ENCODE peak calls at places on chromosomes 1 and 21, in ten cellular contexts. J is nephron progenitor cell, B is HepG2, L is AG10803, G is stomach, I is neural crest cell, C is fibroblast of the aortic adventitia, H is AG09319, S is cardiac muscle cell, V is WTC11. N is an unnamed sample.

GRCh38 chr1:9996624-9997582 is at the start of gene RBP7:
- DNase-seq in C (no peak), I (no peak), B (no peak), G (peak; percentile 26), J (peak; percentile 51), L (no peak), V (peak; percentile 56), S (no peak), H (no peak), N (peak; percentile 26)

GRCh38 chr1:37477946-37478345 is 3.6 kb downstream of the ZC3H12A start:
- DNase-seq in S (no peak), C (no peak), B (no peak), H (no peak), V (no peak), I (no peak), L (no peak), J (no peak), G (no peak), N (no peak)

GRCh38 chr1:205774277-205775014 is 836 bp downstream of the RAB29 start:
- DNase-seq in C (no peak), V (peak; percentile 37), L (no peak), J (peak; percentile 22), G (no peak), B (peak; percentile 35), S (peak; percentile 15), I (no peak), H (no peak), N (peak; percentile 72)

GRCh38 chr1:111203681-111204210 is 3.3 kb upstream of the DENND2D start:
- DNase-seq in S (peak; percentile 74), I (no peak), J (peak; percentile 9), V (peak; percentile 52), H (no peak), G (peak; percentile 89), C (no peak), B (no peak), L (peak; percentile 49), N (peak; percentile 81)

GRCh38 chr1:3775498-3776230 is 3.1 kb downstream of the SMIM1 start:
- DNase-seq in B (peak; percentile 94), H (peak; percentile 10), J (peak; percentile 79), G (peak; percentile 55), V (peak; percentile 64), C (peak; percentile 33), I (peak; percentile 33), L (peak; percentile 33), S (peak; percentile 84), N (no peak)

GRCh38 chr21:46078322-46078981 is 19.5 kb upstream of the COL6A2 start:
- DNase-seq in I (no peak), C (peak; percentile 49), S (no peak), H (no peak), L (peak; percentile 75), G (peak; percentile 22), B (no peak), J (no peak), V (no peak), N (peak; percentile 83)

GRCh38 chr1:50610563-50610962 is 187.3 kb upstream of the DMRTA2 start:
- DNase-seq in I (no peak), B (no peak), H (no peak), S (no peak), C (no peak), J (no peak), V (no peak), G (no peak), L (no peak), N (no peak)

GRCh38 chr1:234533975-234534876 is 55.2 kb upstream of the TARBP1 start:
- DNase-seq in H (peak; percentile 100), V (no peak), I (no peak), L (peak; percentile 100), G (peak; percentile 85), S (peak; percentile 100), J (no peak), C (peak; percentile 100), B (no peak), N (peak; percentile 99)

GRCh38 chr1:160629286-160630210 is 17.3 kb downstream of the SLAMF1 start:
- DNase-seq in B (no peak), G (peak; percentile 41), V (no peak), H (no peak), L (no peak), S (no peak), I (no peak), J (no peak), C (no peak), N (no peak)

GRCh38 chr1:149977345-149977744 is 33.2 kb downstream of the OTUD7B start:
- DNase-seq in V (no peak), J (no peak), S (no peak), B (no peak), I (no peak), C (no peak), H (no peak), G (no peak), L (no peak), N (no peak)

GRCh38 chr1:14849038-14849437 is 250.6 kb downstream of the KAZN start:
- DNase-seq in J (no peak), L (peak; percentile 42), S (no peak), H (no peak), C (no peak), V (no peak), B (no peak), I (no peak), G (no peak), N (no peak)

GRCh38 chr1:93617670-93618488 is 63.8 kb downstream of the BCAR3 start:
- DNase-seq in B (peak; percentile 94), I (no peak), S (no peak), G (peak; percentile 78), C (no peak), H (no peak), L (no peak), J (no peak), V (no peak), N (no peak)

GRCh38 chr1:210321131-210321530 is 7.6 kb upstream of the HHAT start:
- DNase-seq in S (no peak), H (no peak), I (no peak), B (no peak), G (no peak), V (no peak), J (no peak), L (no peak), C (no peak), N (no peak)

GRCh38 chr1:220751130-220751529 is 3.0 kb downstream of the MTARC2 start:
- DNase-seq in V (no peak), H (no peak), C (no peak), B (no peak), L (no peak), G (peak; percentile 71), S (no peak), J (no peak), I (no peak), N (no peak)

GRCh38 chr1:184376359-184376758 is 10.5 kb upstream of the C1orf21 start:
- DNase-seq in I (no peak), J (no peak), S (no peak), H (no peak), G (no peak), B (no peak), L (peak; percentile 26), V (no peak), C (peak; percentile 58), N (no peak)

GRCh38 chr1:80565416-80565815 is 1235.3 kb upstream of the ADGRL2 start:
- DNase-seq in H (no peak), V (no peak), C (no peak), J (no peak), L (no peak), I (no peak), B (no peak), G (no peak), S (no peak), N (no peak)

GRCh38 chr1:186282466-186282865 is 92.6 kb downstream of the TPR start:
- DNase-seq in V (no peak), H (no peak), G (no peak), C (no peak), I (no peak), B (no peak), L (no peak), J (no peak), S (no peak), N (no peak)

GRCh38 chr21:33374080-33374873 is 28.9 kb upstream of the IFNGR2 start:
- DNase-seq in C (peak; percentile 85), G (peak; percentile 58), V (peak; percentile 49), L (peak; percentile 64), I (no peak), S (peak; percentile 82), J (peak; percentile 11), H (no peak), B (peak; percentile 39), N (peak; percentile 49)

GRCh38 chr1:41323243-41323642 is 38.0 kb upstream of the FOXO6 start:
- DNase-seq in B (no peak), V (no peak), I (no peak), J (no peak), G (no peak), C (no peak), S (no peak), H (no peak), L (no peak), N (no peak)
- TF ChIP-seq CTCF in B (no peak), V (no peak), I (no peak), J (no peak), G (no peak), C (no peak), S (no peak), H (no peak), L (no peak), N (no peak)

GRCh38 chr21:15614757-15615156 is 115.0 kb upstream of the USP25 start:
- DNase-seq in J (no peak), I (no peak), C (no peak), B (no peak), V (no peak), G (no peak), S (peak; percentile 14), H (no peak), L (no peak), N (no peak)
- TF ChIP-seq CTCF in J (no peak), I (no peak), C (no peak), B (no peak), V (no peak), G (no peak), S (no peak), H (no peak), L (no peak), N (no peak)

GRCh38 chr1:21319447-21320407 is 29.5 kb upstream of the ECE1 start:
- DNase-seq in G (peak; percentile 83), I (no peak), J (no peak), B (no peak), L (no peak), C (no peak), H (no peak), S (no peak), V (no peak), N (peak; percentile 72)
- TF ChIP-seq CTCF in G (no peak), I (no peak), J (no peak), B (no peak), L (peak; percentile 14), C (peak; percentile 30), H (peak; percentile 2), S (peak; percentile 9), V (no peak), N (peak; percentile 40)

DNA sequence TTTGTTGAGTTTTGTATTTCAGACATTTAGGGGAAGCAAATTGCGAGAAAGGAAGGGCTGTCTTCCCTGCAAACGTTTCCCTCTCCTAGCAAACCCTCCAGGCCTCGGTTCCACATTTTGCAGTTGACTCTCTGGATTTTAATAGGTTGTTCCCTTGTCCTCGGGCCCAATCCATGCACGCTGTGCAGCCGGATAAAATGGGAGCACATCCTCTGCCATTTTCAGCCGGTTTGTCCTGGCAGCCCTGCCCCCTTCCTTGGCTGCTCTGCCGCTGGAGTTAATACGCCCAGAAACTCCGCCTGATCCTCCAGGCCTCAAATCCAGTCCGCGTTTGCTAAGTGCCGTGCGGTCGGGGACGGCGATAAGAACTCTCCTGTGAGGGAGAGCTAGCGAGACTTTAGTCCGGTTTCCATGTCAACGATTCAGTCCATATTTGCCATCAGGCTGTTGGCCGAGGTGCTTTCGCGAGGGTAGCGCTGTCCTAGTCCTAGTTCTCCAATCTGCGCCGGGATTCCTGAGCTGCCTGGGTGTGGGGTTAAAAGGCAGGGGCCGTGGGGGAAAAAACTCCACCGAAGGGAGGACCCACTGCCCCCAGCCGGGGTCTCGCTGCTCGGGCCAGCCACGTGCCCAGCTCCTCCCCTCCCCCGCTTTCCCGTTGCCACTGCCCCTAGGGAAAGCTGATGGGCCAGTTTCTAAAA is 2.9 kb upstream of the ARID1A start:
- DNase-seq in G (peak; percentile 94), V (peak; percentile 93), C (peak; percentile 99), I (peak; percentile 80), J (peak; percentile 87), S (peak; percentile 99), B (peak; percentile 97), H (peak; percentile 97), L (peak; percentile 99), N (peak; percentile 98)
- TF ChIP-seq CTCF in G (no peak), V (no peak), C (no peak), I (no peak), J (no peak), S (no peak), B (peak; percentile 19), H (no peak), L (no peak), N (no peak)

N was measured in tibial artery.